ENCODE peak calls at places on chromosomes 12 and 14, in four cellular contexts. One of them, this sample, is unnamed.

GRCh38 chr14:22887260-22887989 is 4.4 kb downstream of the REM2 start:
- DNase-seq in nephron progenitor cell: peak; percentile 54
- DNase-seq in foreskin fibroblast: peak; percentile 85
- DNase-seq in AML-193: no peak
- DNase-seq in this sample: peak; percentile 80

GRCh38 chr12:66688836-66689439 is 10.1 kb upstream of the GRIP1 start:
- DNase-seq in AML-193: peak; percentile 50
- DNase-seq in foreskin fibroblast: peak; percentile 27
- DNase-seq in nephron progenitor cell: peak; percentile 57
- DNase-seq in this sample: peak; percentile 70

GRCh38 chr14:100575266-100575995 is 11.8 kb downstream of the BEGAIN start:
- DNase-seq in nephron progenitor cell: no peak
- DNase-seq in AML-193: no peak
- DNase-seq in foreskin fibroblast: no peak
- DNase-seq in this sample: no peak

GRCh38 chr12:72057330-72057911 is 118.8 kb downstream of the TPH2 start:
- DNase-seq in foreskin fibroblast: no peak
- DNase-seq in nephron progenitor cell: no peak
- DNase-seq in AML-193: no peak
- DNase-seq in this sample: no peak

GRCh38 chr14:49972840-49973239 is 80.0 kb downstream of the ARF6 start:
- DNase-seq in nephron progenitor cell: no peak
- DNase-seq in foreskin fibroblast: peak; percentile 93
- DNase-seq in AML-193: no peak
- DNase-seq in this sample: no peak

GRCh38 chr14:66509874-66510273 is 1.9 kb downstream of the GPHN start:
- DNase-seq in nephron progenitor cell: no peak
- DNase-seq in foreskin fibroblast: peak; percentile 20
- DNase-seq in AML-193: no peak
- DNase-seq in this sample: no peak

GRCh38 chr12:7075518-7075917 is 15.0 kb downstream of the C1S start:
- DNase-seq in AML-193: no peak
- DNase-seq in foreskin fibroblast: peak; percentile 47
- DNase-seq in nephron progenitor cell: no peak
- DNase-seq in this sample: no peak

GRCh38 chr12:96134200-96134599 is 60.0 kb upstream of the ELK3 start:
- DNase-seq in AML-193: no peak
- DNase-seq in foreskin fibroblast: no peak
- DNase-seq in nephron progenitor cell: no peak
- DNase-seq in this sample: no peak

GRCh38 chr12:16524378-16524777 is 81.6 kb downstream of the LMO3 start:
- DNase-seq in AML-193: no peak
- DNase-seq in foreskin fibroblast: no peak
- DNase-seq in nephron progenitor cell: no peak
- DNase-seq in this sample: peak; percentile 11

GRCh38 chr14:101224356-101225115 is 321.0 kb upstream of the RTL1 start:
- DNase-seq in nephron progenitor cell: no peak
- DNase-seq in foreskin fibroblast: no peak
- DNase-seq in AML-193: no peak
- DNase-seq in this sample: no peak

GRCh38 chr14:34982421-34983147 is at the start of gene SRP54:
- DNase-seq in nephron progenitor cell: peak; percentile 99
- DNase-seq in AML-193: peak; percentile 94
- DNase-seq in foreskin fibroblast: peak; percentile 99
- DNase-seq in this sample: peak; percentile 97

GRCh38 chr14:99579077-99579836 is 24.8 kb downstream of the CCDC85C start:
- DNase-seq in AML-193: no peak
- DNase-seq in foreskin fibroblast: no peak
- DNase-seq in nephron progenitor cell: no peak
- DNase-seq in this sample: peak; percentile 30

This sample was measured in iPS-NIHi11.